ENCODE peak calls at places on chromosomes 12 and 14, in four cellular contexts. C is tibial artery, B is upper lobe of right lung, P is upper lobe of left lung. W is an unnamed sample.

GRCh38 chr12:120783197-120783596 is 57.6 kb downstream of the ACADS start:
- DNase-seq in P (no peak), C (no peak), B (no peak), W (no peak)

GRCh38 chr14:70780396-70781075 is 28.8 kb downstream of the MAP3K9 start:
- DNase-seq in C (peak; percentile 41), P (peak; percentile 52), B (peak; percentile 69), W (no peak)

GRCh38 chr14:90354551-90355298 is 23.0 kb upstream of the NRDE2 start:
- DNase-seq in C (no peak), P (no peak), B (no peak), W (no peak)

GRCh38 chr12:59626382-59626781 is 30.6 kb downstream of the SLC16A7 start:
- DNase-seq in B (no peak), P (no peak), C (no peak), W (no peak)

GRCh38 chr12:76266797-76267196 is 81.4 kb downstream of the BBS10 start:
- DNase-seq in C (peak; percentile 26), B (peak; percentile 68), P (peak; percentile 90), W (no peak)

GRCh38 chr12:52305921-52306705 is 14.8 kb upstream of the KRT81 start:
- DNase-seq in C (no peak), P (no peak), B (no peak), W (no peak)

GRCh38 chr12:92735131-92735721 is 32.4 kb downstream of the PLEKHG7 start:
- DNase-seq in B (no peak), C (no peak), P (no peak), W (no peak)

GRCh38 chr12:1857086-1857485 is 36.7 kb downstream of the LRTM2 start:
- DNase-seq in B (no peak), P (no peak), C (no peak), W (no peak)

GRCh38 chr12:90058721-90059120 is 350.1 kb upstream of the ATP2B1 start:
- DNase-seq in C (no peak), P (no peak), B (no peak), W (no peak)

GRCh38 chr12:32454075-32454474 is 54.7 kb downstream of the FGD4 start:
- DNase-seq in B (no peak), P (no peak), C (no peak), W (no peak)

GRCh38 chr14:35883677-35884293 is 57.6 kb downstream of the BRMS1L start:
- DNase-seq in B (no peak), P (peak; percentile 37), C (no peak), W (no peak)

GRCh38 chr14:89279649-89280232 is 137.3 kb downstream of the FOXN3 start:
- DNase-seq in C (no peak), P (no peak), B (no peak), W (no peak)

GRCh38 chr14:104432611-104433231 is 146.8 kb upstream of the C14orf180 start:
- DNase-seq in C (no peak), B (peak; percentile 62), P (peak; percentile 16), W (no peak)

GRCh38 chr12:53659011-53659551 is 16.8 kb downstream of the ATP5MC2 start:
- DNase-seq in C (peak; percentile 69), P (peak; percentile 47), B (no peak), W (no peak)

GRCh38 chr12:128570191-128571065 is 253.3 kb downstream of the SLC15A4 start:
- DNase-seq in B (no peak), P (no peak), C (no peak), W (no peak)

GRCh38 chr12:121217066-121217465 is 7.1 kb downstream of the P2RX4 start:
- DNase-seq in B (no peak), P (no peak), C (no peak), W (no peak)

GRCh38 chr12:49811961-49812401 is 16.2 kb downstream of the NCKAP5L start:
- DNase-seq in C (no peak), P (no peak), B (no peak), W (no peak)

GRCh38 chr14:85420278-85420677 is 109.7 kb upstream of the FLRT2 start:
- DNase-seq in P (no peak), C (no peak), B (no peak), W (no peak)

GRCh38 chr12:50283924-50284236 is 560 bp upstream of the LIMA1 start:
- DNase-seq in C (no peak), P (no peak), B (no peak), W (no peak)

GRCh38 chr14:71726639-71727085 is 205.6 kb upstream of the RGS6 start:
- DNase-seq in B (no peak), P (peak; percentile 60), C (no peak), W (no peak)

GRCh38 chr12:40837891-40838424 is 145.7 kb downstream of the CNTN1 start:
- DNase-seq in C (no peak), B (no peak), P (no peak), W (no peak)

GRCh38 chr12:118500302-118500701 is 123.9 kb downstream of the SUDS3 start:
- DNase-seq in P (no peak), B (no peak), C (no peak), W (no peak)

DNA sequence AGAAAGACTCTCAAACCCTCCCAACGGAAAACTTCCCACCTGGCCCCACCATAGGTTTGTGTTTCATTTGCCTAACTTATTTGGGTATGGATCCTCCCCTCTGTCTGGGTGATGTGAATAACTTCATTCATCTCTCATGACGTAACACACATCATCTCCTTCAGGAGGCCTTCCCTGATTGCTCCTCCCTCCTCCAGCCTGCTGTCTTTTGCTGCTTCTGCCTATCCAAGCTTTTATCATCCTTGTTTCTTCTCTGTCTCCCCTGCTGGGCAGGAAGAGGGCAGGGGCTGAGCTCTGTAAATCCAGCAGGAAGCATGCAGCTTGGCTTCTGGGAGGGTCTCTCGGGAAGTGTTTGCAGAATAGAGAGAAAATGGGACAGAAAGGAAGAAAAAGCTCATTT is 766.0 kb upstream of the TBX3 start:
- DNase-seq in B (no peak), P (no peak), C (no peak), W (no peak)
- H3K36me3 ChIP-seq in B (no peaks in the 10 kb centered on the region), P (no peaks in the 10 kb centered on the region), C (no peaks in the 10 kb centered on the region), W (no peaks in the 10 kb centered on the region)

GRCh38 chr14:60151715-60152114 is 13.5 kb downstream of the DHRS7 start:
- DNase-seq in P (peak; percentile 90), B (peak; percentile 79), C (peak; percentile 87), W (peak; percentile 30)
- H3K36me3 ChIP-seq in P (peaks cover 50% of the 10 kb centered on the region), B (peaks cover 31% of the 10 kb centered on the region), C (peaks cover 43% of the 10 kb centered on the region), W (peaks cover 72% of the 10 kb centered on the region)

GRCh38 chr12:26987634-26988424 is 26.4 kb downstream of the TM7SF3 start:
- DNase-seq in P (no peak), B (no peak), C (no peak), W (no peak)
- H3K36me3 ChIP-seq in P (peaks cover 27% of the 10 kb centered on the region), B (peaks cover 50% of the 10 kb centered on the region), C (peaks cover 10% of the 10 kb centered on the region), W (peaks cover 27% of the 10 kb centered on the region)

DNA sequence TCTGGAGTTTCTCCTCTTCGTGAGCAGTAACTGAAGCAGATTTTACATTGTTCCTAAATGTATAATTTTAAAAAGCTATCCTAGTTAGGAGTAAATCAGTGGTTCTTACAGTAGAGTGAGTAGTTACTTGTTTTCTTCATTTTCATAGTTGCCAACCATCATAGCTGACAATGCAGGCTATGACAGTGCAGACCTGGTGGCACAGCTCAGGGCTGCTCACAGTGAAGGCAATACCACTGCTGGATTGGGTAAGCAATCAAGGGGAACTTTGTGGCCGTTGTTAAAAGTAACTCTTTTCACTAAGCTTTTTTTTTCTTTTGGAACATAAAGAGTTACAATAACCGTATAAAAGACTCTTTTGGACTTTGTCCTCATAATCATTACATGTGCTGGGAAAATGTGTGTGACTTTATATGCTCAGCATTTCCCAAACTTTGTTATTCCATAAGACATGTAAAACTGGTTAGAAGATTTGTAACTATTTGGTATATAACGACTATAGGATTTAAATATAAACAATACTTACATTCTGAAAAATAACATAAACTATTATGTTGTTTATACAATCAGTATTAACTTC is 12.4 kb downstream of the LRRC10 start:
- DNase-seq in P (no peak), B (no peak), C (no peak), W (no peak)
- H3K36me3 ChIP-seq in P (peaks cover 100% of the 10 kb centered on the region), B (peaks cover 100% of the 10 kb centered on the region), C (peaks cover 95% of the 10 kb centered on the region), W (peaks cover 4% of the 10 kb centered on the region)

GRCh38 chr12:48671231-48671856 is 10.7 kb downstream of the KANSL2 start:
- DNase-seq in P (no peak), C (no peak), B (no peak), W (no peak)

GRCh38 chr12:48668996-48669395 is 13.0 kb downstream of the KANSL2 start:
- DNase-seq in C (no peak), P (no peak), B (no peak), W (no peak)
- H3K36me3 ChIP-seq in C (peaks cover 84% of the 10 kb centered on the region), P (peaks cover 100% of the 10 kb centered on the region), B (peaks cover 99% of the 10 kb centered on the region), W (peaks cover 14% of the 10 kb centered on the region)

DNA sequence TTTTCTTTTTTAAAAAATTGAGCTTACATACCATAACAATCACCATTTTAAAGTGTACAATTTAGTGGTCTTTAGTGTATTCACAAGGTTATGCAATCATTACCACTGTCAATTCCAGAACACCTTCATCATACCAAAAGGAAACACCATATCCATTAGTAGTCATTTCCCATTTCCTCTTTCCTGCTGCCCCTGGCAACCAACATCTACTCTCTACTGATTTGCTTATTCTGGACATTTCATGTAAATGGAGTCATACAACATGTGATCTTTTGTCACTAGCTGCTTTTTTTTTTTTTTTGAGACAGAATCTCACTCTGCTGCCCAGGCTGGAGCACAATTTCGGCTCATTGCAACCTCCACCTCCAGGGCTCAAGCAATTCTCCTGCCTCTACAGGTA is 66.8 kb upstream of the CFL2 start:
- DNase-seq in P (no peak), C (no peak), B (no peak), W (no peak)
- H3K36me3 ChIP-seq in P (peaks cover 77% of the 10 kb centered on the region), C (peaks cover 38% of the 10 kb centered on the region), B (peaks cover 78% of the 10 kb centered on the region), W (peaks cover 6% of the 10 kb centered on the region)

W was measured in esophagus squamous epithelium.